ENCODE peak calls at places on chromosomes 1 and 21, in four cellular contexts. One of them, this sample, is unnamed.
A peak's percentile ranks its signal among the peaks of the same experiment; 100 is the strongest.

GRCh38 chr1:97308131-97308530 is 586.5 kb downstream of the PTBP2 start:
- DNase-seq in OCI-LY7: no peak
- DNase-seq in HFF-Myc: no peak
- DNase-seq in GM23248: peak; percentile 61
- DNase-seq in this sample: no peak

GRCh38 chr1:245155186-245156040 is 628 bp downstream of the KIF26B start:
- DNase-seq in OCI-LY7: no peak
- DNase-seq in HFF-Myc: no peak
- DNase-seq in GM23248: peak; percentile 64
- DNase-seq in this sample: no peak

GRCh38 chr21:45073301-45074047 is 906 bp upstream of the ADARB1 start:
- DNase-seq in OCI-LY7: peak; percentile 13
- DNase-seq in HFF-Myc: no peak
- DNase-seq in GM23248: no peak
- DNase-seq in this sample: no peak

GRCh38 chr1:119871881-119872280 is 24.4 kb downstream of the ADAM30 start:
- DNase-seq in OCI-LY7: no peak
- DNase-seq in HFF-Myc: no peak
- DNase-seq in GM23248: peak; percentile 64
- DNase-seq in this sample: no peak

GRCh38 chr1:56922070-56922469 is 43.7 kb downstream of the C8B start:
- DNase-seq in OCI-LY7: no peak
- DNase-seq in HFF-Myc: no peak
- DNase-seq in GM23248: no peak
- DNase-seq in this sample: no peak

GRCh38 chr1:63407002-63407401 is 39.6 kb downstream of the ALG6 start:
- DNase-seq in OCI-LY7: no peak
- DNase-seq in HFF-Myc: no peak
- DNase-seq in GM23248: no peak
- DNase-seq in this sample: no peak

GRCh38 chr1:228697209-228698016 is 37.9 kb upstream of the RHOU start:
- DNase-seq in OCI-LY7: no peak
- DNase-seq in HFF-Myc: peak; percentile 41
- DNase-seq in GM23248: peak; percentile 74
- DNase-seq in this sample: no peak

GRCh38 chr1:99650021-99650420 is 4.1 kb downstream of the PALMD start:
- DNase-seq in OCI-LY7: no peak
- DNase-seq in HFF-Myc: no peak
- DNase-seq in GM23248: no peak
- DNase-seq in this sample: no peak

GRCh38 chr1:205922314-205922713 is 20.9 kb downstream of the SLC26A9 start:
- DNase-seq in OCI-LY7: no peak
- DNase-seq in HFF-Myc: no peak
- DNase-seq in GM23248: no peak
- DNase-seq in this sample: no peak

GRCh38 chr1:33010946-33011731 is 25.5 kb downstream of the AK2 start:
- DNase-seq in OCI-LY7: no peak
- DNase-seq in HFF-Myc: no peak
- DNase-seq in GM23248: peak; percentile 66
- DNase-seq in this sample: no peak

DNA sequence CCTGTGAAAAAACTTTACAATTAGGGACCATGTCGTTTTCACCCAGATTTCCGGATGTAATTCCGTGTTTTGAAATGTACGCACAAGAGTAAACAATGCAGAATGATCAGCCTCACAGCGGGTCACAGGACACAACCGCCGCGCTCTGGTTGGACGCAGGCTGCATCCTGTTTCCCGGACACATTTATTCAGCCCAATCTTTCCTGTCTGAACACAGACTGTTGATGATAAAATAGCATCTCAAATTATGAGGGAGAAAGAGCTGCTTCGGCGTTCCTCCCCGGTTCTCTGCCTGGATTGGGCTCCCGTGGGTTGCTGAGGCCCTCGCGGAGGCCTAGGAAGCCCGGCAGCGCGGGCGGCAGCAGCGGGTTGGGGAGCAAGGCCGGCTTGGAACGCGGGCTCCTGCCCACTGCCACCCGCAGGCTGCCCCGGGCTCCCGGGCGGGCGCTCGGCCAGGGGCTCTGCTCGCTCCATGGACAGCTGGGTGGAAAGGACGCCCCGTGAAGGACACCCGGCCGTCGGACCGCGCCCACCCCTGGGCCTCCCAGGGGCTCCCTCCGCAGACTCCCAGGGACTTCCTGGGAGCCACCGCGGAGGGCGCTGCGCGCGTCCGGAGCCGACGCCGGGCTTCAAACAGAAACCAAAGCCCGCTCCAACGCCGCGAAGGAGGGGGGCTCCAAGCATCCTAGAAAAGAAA is 122.4 kb downstream of the ESRRG start:
- DNase-seq in OCI-LY7: no peak
- DNase-seq in HFF-Myc: peak; percentile 38
- DNase-seq in GM23248: peak; percentile 87
- DNase-seq in this sample: peak; percentile 48
- H3K4me3 ChIP-seq in OCI-LY7: no peak overlapping the region
- H3K4me3 ChIP-seq in HFF-Myc: peak overlapping the region; percentile 54
- H3K4me3 ChIP-seq in GM23248: peak overlapping the region; percentile 85
- H3K4me3 ChIP-seq in this sample: peak overlapping the region; percentile 15

DNA sequence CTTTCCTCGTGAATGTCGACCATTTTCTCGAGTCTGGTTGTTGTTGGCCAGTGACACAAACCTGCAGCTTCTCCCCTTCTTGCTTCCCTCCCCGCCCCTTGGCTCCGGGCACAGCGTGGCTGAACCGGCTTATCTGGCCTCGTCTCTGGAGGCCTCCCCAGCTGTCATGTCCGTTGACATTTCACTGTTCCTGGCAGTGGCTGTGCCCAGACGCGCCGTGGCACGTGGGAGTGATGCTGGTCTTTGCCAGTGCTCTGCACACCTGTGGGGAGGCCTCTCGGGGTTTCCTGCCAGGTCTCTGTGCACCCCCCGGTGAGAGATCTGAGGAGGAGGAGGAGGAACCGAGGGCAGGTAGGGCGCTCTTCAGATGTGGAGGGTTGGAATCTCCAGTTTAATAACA is 23.7 kb downstream of the SKI start:
- DNase-seq in OCI-LY7: no peak
- DNase-seq in HFF-Myc: no peak
- DNase-seq in GM23248: no peak
- DNase-seq in this sample: no peak
- H3K4me3 ChIP-seq in OCI-LY7: no peak overlapping the region
- H3K4me3 ChIP-seq in HFF-Myc: no peak overlapping the region
- H3K4me3 ChIP-seq in GM23248: no peak overlapping the region
- H3K4me3 ChIP-seq in this sample: no peak overlapping the region

GRCh38 chr1:35574655-35575400 is 1.7 kb downstream of the TFAP2E start:
- DNase-seq in OCI-LY7: no peak
- DNase-seq in HFF-Myc: no peak
- DNase-seq in GM23248: no peak
- DNase-seq in this sample: no peak

GRCh38 chr1:35572296-35572695 is 818 bp upstream of the TFAP2E start:
- DNase-seq in OCI-LY7: no peak
- DNase-seq in HFF-Myc: no peak
- DNase-seq in GM23248: no peak
- DNase-seq in this sample: no peak

GRCh38 chr1:35571263-35571662 is 1.9 kb upstream of the TFAP2E start:
- DNase-seq in OCI-LY7: no peak
- DNase-seq in HFF-Myc: no peak
- DNase-seq in GM23248: no peak
- DNase-seq in this sample: no peak

GRCh38 chr1:35573776-35574654 is 901 bp downstream of the TFAP2E start:
- DNase-seq in OCI-LY7: no peak
- DNase-seq in HFF-Myc: no peak
- DNase-seq in GM23248: no peak
- DNase-seq in this sample: no peak

GRCh38 chr1:35573198-35573775 is at the start of gene TFAP2E:
- DNase-seq in OCI-LY7: no peak
- DNase-seq in HFF-Myc: no peak
- DNase-seq in GM23248: peak; percentile 72
- DNase-seq in this sample: no peak
- H3K4me3 ChIP-seq in OCI-LY7: no peak within 1 kb of the TSS
- H3K4me3 ChIP-seq in HFF-Myc: peak within 1 kb of the TSS; percentile 44
- H3K4me3 ChIP-seq in GM23248: peak within 1 kb of the TSS; percentile 81
- H3K4me3 ChIP-seq in this sample: peak within 1 kb of the TSS; percentile 31

DNA sequence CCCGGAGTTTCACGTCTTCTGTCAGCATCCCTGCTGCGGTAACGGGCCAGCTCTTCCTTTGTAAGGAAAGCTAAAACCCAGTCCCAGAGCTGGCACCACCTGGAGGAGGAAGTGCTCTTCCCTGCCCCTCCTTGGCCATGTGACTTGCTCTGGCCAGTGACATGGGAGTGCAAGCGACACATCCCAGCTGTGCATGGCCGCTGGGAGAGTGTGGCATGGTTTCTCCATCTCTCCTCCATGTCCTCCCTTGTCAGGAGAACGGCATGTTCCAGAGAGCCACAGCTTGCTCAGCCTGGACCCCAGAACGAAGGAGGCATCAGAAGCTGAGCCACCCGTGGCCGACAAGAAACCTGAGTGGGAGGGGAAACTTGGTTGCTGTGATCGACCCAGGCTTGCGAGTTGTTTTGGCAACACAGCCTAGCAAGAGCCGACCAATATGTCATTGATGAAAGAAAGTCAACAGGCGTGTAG is 2.7 kb upstream of the PRXL2B start:
- DNase-seq in OCI-LY7: no peak
- DNase-seq in HFF-Myc: no peak
- DNase-seq in GM23248: no peak
- DNase-seq in this sample: no peak
- H3K4me3 ChIP-seq in OCI-LY7: no peak overlapping the region
- H3K4me3 ChIP-seq in HFF-Myc: no peak overlapping the region
- H3K4me3 ChIP-seq in GM23248: no peak overlapping the region
- H3K4me3 ChIP-seq in this sample: no peak overlapping the region

GRCh38 chr1:112457965-112458364 is 50.8 kb upstream of the WNT2B start:
- DNase-seq in OCI-LY7: no peak
- DNase-seq in HFF-Myc: no peak
- DNase-seq in GM23248: peak; percentile 55
- DNase-seq in this sample: no peak
- H3K4me3 ChIP-seq in OCI-LY7: no peak overlapping the region
- H3K4me3 ChIP-seq in HFF-Myc: no peak overlapping the region
- H3K4me3 ChIP-seq in GM23248: no peak overlapping the region
- H3K4me3 ChIP-seq in this sample: no peak overlapping the region